ENCODE peak calls at places on chromosomes 13 and 19, in five cellular contexts. Q is left ventricle myocardium inferior, U is uterus, K is cardiac muscle cell, Z is tibial nerve. C is an unnamed sample.

GRCh38 chr13:65656740-65657329 is 1573.3 kb downstream of the PCDH9 start:
- DNase-seq in Z (no peak), Q (no peak), U (no peak), K (no peak), C (no peak)

GRCh38 chr13:63367522-63368198 is 1952.0 kb upstream of the PCDH20 start:
- DNase-seq in K (no peak), Z (no peak), Q (no peak), U (no peak), C (no peak)

GRCh38 chr13:46817838-46818476 is 21.0 kb upstream of the ESD start:
- DNase-seq in K (no peak), Z (no peak), U (no peak), Q (no peak), C (no peak)

GRCh38 chr13:95288899-95289500 is 12.3 kb downstream of the ABCC4 start:
- DNase-seq in Z (no peak), Q (no peak), K (no peak), U (no peak), C (no peak)

GRCh38 chr13:45626731-45627374 is 11.3 kb upstream of the ERICH6B start:
- DNase-seq in K (no peak), Q (no peak), Z (no peak), U (no peak), C (no peak)

GRCh38 chr13:30307966-30308290 is 577 bp upstream of the KATNAL1 start:
- DNase-seq in Q (no peak), K (no peak), Z (no peak), U (no peak), C (no peak)

GRCh38 chr13:24271231-24271610 is 38.2 kb upstream of the C1QTNF9 start:
- DNase-seq in U (no peak), Q (no peak), K (no peak), Z (no peak), C (no peak)

GRCh38 chr13:33262554-33262953 is 23.0 kb downstream of the STARD13 start:
- DNase-seq in K (no peak), U (no peak), Q (no peak), Z (no peak), C (no peak)

GRCh38 chr19:2546128-2547032 is 70.5 kb downstream of the GADD45B start:
- DNase-seq in K (peak; percentile 86), Z (peak; percentile 67), U (peak; percentile 66), Q (peak; percentile 90), C (peak; percentile 95)

GRCh38 chr13:29524641-29525040 is 70.8 kb downstream of the SLC7A1 start:
- DNase-seq in Q (no peak), Z (no peak), K (no peak), U (no peak), C (no peak)

GRCh38 chr13:108948269-108948671 is 318.9 kb downstream of the MYO16 start:
- DNase-seq in Z (no peak), Q (no peak), K (no peak), U (no peak), C (no peak)

GRCh38 chr19:51026554-51026831 is at the start of gene KLK11:
- DNase-seq in U (no peak), Z (no peak), Q (no peak), K (no peak), C (no peak)

GRCh38 chr13:23672616-23673015 is 102.4 kb downstream of the TNFRSF19 start:
- DNase-seq in K (no peak), Z (no peak), Q (no peak), U (no peak), C (no peak)

GRCh38 chr19:305240-306150 is 14.3 kb upstream of the PLPP2 start:
- DNase-seq in Z (no peak), K (no peak), Q (no peak), U (peak; percentile 10), C (no peak)

GRCh38 chr19:37505958-37506386 is 767 bp upstream of the ZNF793 start:
- DNase-seq in U (no peak), Z (no peak), K (no peak), Q (no peak), C (no peak)

GRCh38 chr13:41065098-41065497 is 3.8 kb downstream of the WBP4 start:
- DNase-seq in K (no peak), Z (no peak), Q (no peak), U (no peak), C (no peak)

GRCh38 chr13:76512676-76513277 is 373.4 kb downstream of the KCTD12 start:
- DNase-seq in Q (no peak), K (no peak), Z (no peak), U (no peak), C (no peak)

GRCh38 chr13:81116461-81117282 is 775.7 kb upstream of the SPRY2 start:
- DNase-seq in Z (no peak), K (no peak), U (no peak), Q (no peak), C (no peak)

GRCh38 chr13:18232298-18232993 is 949.2 kb downstream of the TUBA3C start:
- DNase-seq in U (no peak), K (no peak), Z (no peak), Q (no peak), C (no peak)

GRCh38 chr13:94112731-94113130 is 366.8 kb downstream of the DCT start:
- DNase-seq in Z (no peak), K (no peak), U (no peak), Q (no peak), C (no peak)

GRCh38 chr13:73440296-73440895 is 381.6 kb downstream of the KLF5 start:
- DNase-seq in Z (no peak), Q (no peak), K (no peak), U (no peak), C (no peak)

GRCh38 chr13:72384879-72385278 is 342.6 kb downstream of the MZT1 start:
- DNase-seq in U (no peak), Q (no peak), Z (peak; percentile 15), K (no peak), C (no peak)

GRCh38 chr13:45327253-45327954 is 13.6 kb downstream of the TPT1 start:
- DNase-seq in Q (no peak), Z (no peak), U (no peak), K (no peak), C (no peak)

GRCh38 chr13:93227906-93228801 is 1.5 kb downstream of the GPC6 start:
- DNase-seq in K (peak; percentile 92), U (peak; percentile 26), Z (peak; percentile 51), Q (peak; percentile 33), C (peak; percentile 65)

DNA sequence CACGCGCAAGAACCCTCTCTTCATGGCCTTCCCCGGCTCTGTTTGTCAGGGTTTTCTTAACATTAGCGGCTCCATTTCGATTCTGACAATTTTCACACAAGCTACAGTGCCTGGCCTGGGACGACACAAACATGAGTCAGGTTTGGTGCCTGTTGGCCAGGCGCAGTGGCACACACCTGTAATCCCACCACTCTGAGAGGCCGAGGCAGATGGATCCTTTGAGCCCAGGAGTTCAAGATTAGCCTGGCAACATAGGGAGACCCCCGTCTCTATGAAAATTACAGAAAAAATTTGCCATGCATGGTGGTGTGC is 1.9 kb upstream of the RAB20 start:
- DNase-seq in Z (no peak), K (no peak), U (no peak), Q (no peak), C (no peak)
- H3K4me3 ChIP-seq in Z (no peak overlapping the region), K (no peak overlapping the region), U (no peak overlapping the region), Q (peak overlapping the region; percentile 92), C (peak overlapping the region; percentile 97)

DNA sequence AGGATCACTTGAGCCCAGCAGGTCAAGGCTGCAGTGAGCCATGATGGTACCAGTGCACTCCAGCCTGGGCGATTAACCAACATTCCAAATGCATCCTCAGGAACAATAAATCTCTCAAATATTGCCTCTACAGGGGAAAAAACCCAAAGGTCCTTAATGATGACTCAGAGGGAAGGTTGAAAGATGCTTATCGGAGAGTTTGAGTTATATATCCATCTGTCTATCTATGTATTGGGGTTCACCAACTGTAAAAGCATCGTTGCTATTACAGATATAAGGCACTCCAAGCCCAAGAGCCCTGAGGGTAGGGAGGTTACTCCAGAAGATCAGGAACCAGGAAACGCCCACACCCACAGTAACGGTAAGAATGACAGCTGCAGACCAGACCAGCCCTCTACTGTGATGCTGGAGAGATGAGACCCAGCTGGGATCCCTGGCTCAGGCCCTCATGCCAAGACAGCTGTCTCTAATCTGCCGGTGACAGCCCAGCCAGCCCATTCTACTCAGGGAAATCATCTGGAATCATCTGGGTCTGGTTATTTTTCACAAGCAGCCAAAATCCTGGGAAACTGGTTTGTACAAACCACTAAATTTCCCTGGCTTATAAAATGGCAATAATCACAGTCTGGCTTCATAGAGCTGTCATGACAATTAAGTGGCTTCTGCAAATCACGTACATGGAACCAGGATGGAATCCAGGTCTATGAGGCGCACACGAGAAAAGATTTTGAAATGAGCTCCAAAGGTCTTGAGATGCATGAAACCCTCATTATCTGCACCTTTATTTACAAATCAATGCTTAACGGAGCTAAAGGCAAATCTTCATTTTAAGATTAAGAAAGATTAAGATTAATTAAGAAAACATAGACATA is 23.8 kb downstream of the TEX101 start:
- DNase-seq in Z (no peak), U (peak; percentile 45), K (no peak), Q (peak; percentile 79), C (peak; percentile 81)
- H3K4me1 ChIP-seq in Z (no peaks in the 10 kb centered on the region), U (no peaks in the 10 kb centered on the region), K (no peaks in the 10 kb centered on the region), Q (peaks cover 13% of the 10 kb centered on the region), C (no peaks in the 10 kb centered on the region)

DNA sequence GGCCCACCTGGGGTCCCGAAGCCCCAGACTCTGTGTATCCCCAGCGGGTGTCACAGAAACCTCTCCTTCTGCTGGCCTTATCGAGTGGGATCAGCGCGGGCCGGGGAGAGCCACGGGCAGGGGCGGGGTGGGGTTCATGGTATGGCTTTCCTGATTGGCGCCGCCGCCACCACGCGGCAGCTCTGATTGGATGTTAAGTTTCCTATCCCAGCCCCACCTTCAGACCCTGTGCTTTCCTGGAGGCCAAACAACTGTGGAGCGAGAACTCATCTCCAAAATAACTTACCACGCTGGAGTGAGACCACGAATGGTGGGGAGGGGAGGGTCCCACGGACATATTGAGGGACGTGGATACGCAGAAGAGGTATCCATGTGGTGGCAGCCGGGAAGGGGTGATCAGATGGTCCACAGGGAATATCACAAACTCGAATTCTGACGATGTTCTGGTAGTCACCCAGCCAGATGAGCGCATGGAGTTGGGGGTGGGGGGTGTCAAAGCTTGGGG is 1.0 kb upstream of the ICAM5 start:
- DNase-seq in U (no peak), Q (no peak), Z (no peak), K (peak; percentile 65), C (no peak)
- H3K27me3 ChIP-seq in U (peaks cover 36% of the 10 kb centered on the region), Q (peaks cover 70% of the 10 kb centered on the region), Z (peaks cover 71% of the 10 kb centered on the region), K (peaks cover 67% of the 10 kb centered on the region), C (no peaks in the 10 kb centered on the region)

DNA sequence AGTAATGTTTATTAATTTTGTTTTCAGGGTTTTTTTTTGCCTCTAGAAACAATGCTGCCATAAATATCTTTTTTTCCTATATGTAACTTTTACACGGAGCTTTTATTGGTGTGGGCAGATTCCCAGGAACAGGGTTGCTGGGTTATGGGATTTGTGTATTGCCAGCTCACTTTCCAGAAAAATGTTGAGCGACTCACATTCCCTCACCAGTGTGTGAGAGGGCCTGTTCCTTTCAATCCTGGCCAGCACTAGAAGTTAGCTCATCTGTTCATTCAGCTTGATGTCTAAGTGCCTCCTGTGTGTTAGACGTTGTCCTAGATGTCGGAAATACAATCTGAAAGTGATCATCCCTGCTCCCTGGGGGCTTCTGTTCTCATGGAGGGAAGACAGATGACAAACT is 2.6 kb downstream of the ZNF71 start:
- DNase-seq in U (no peak), Z (no peak), K (no peak), Q (no peak), C (no peak)
- H3K4me3 ChIP-seq in U (no peak overlapping the region), Z (no peak overlapping the region), K (no peak overlapping the region), Q (no peak overlapping the region), C (no peak overlapping the region)

GRCh38 chr19:10111405-10111811 is at the start of gene P2RY11:
- DNase-seq in Z (no peak), Q (no peak), K (no peak), U (no peak), C (peak; percentile 64)
- H3K4me1 ChIP-seq in Z (peaks cover 11% of the 10 kb centered on the region), Q (peaks cover 32% of the 10 kb centered on the region), K (peaks cover 5% of the 10 kb centered on the region), U (no peaks in the 10 kb centered on the region), C (no peaks in the 10 kb centered on the region)